ENCODE peak calls at places on chromosomes 13 and 19, in seven cellular contexts. R is transverse colon, X is lower lobe of right lung, V is psoas muscle, D is Peyer's patch, T is choroid plexus epithelial cell, I is neural progenitor cell. P is an unnamed sample.

GRCh38 chr13:107322228-107322627 is 754.3 kb upstream of the ARGLU1 start:
- DNase-seq in R (no peak), X (no peak), V (no peak), D (no peak), T (no peak), I (no peak), P (no peak)

GRCh38 chr19:10812902-10813404 is 23.1 kb downstream of the TMED1 start:
- DNase-seq in R (peak), X (no peak), V (peak), D (no peak), T (peak), I (no peak), P (no peak)

GRCh38 chr13:28819046-28819747 is 942 bp upstream of the MTUS2 start:
- DNase-seq in R (no peak), X (no peak), V (no peak), D (no peak), T (peak), I (peak), P (no peak)

GRCh38 chr19:10286803-10287737 is at the start of gene ICAM4:
- DNase-seq in R (peak), X (peak), V (peak), D (no peak), T (peak), I (peak), P (peak)

GRCh38 chr13:42211704-42212103 is 60.2 kb upstream of the AKAP11 start:
- DNase-seq in R (no peak), X (no peak), V (no peak), D (no peak), T (no peak), I (no peak), P (no peak)

GRCh38 chr19:11405846-11406643 is 13.1 kb downstream of the RGL3 start:
- DNase-seq in R (no peak), X (no peak), V (no peak), D (no peak), T (no peak), I (peak), P (peak)

GRCh38 chr13:52848455-52849190 is at the start of gene PCDH8:
- DNase-seq in R (no peak), X (peak), V (no peak), D (peak), T (no peak), I (peak), P (no peak)

GRCh38 chr13:51539887-51540286 is 44.4 kb upstream of the WDFY2 start:
- DNase-seq in R (no peak), X (no peak), V (no peak), D (no peak), T (peak), I (no peak), P (no peak)

GRCh38 chr19:3692141-3693029 is 7.9 kb downstream of the PIP5K1C start:
- DNase-seq in R (no peak), X (no peak), V (no peak), D (peak), T (no peak), I (no peak), P (no peak)

DNA sequence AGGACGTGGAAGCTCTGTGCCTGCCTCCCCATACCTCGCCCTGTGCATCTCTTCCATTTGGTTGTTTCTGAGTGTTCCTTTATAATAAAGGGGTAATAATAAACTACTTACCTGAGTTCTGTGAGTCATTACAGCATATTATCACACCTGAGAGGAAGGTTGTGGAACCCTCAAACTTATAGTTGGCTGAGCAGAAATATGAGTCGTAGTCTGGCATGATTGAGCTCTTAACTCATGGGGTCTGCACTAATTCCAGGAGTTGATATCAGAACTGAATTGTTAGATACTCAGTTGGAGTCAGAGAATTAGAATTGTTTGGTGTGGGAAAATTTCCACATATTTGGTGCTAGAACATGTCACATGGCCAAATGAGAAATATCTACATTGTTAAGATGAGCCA is 52.4 kb upstream of the HTR2A start:
- DNase-seq in R (no peak), X (no peak), V (no peak), D (no peak), T (no peak), I (no peak), P (no peak)
- TF ChIP-seq CTCF in R (no peak), X (no peak), V (no peak), D (no peak), T (no peak), I (no peak), P (no peak)

GRCh38 chr19:2542341-2543069 is 66.6 kb downstream of the GADD45B start:
- DNase-seq in R (peak), X (peak), V (no peak), D (peak), T (peak), I (no peak), P (peak)

GRCh38 chr19:2540251-2540645 is 64.3 kb downstream of the GADD45B start:
- DNase-seq in R (no peak), X (no peak), V (no peak), D (no peak), T (no peak), I (no peak), P (no peak)

GRCh38 chr19:2538096-2538757 is 62.3 kb downstream of the GADD45B start:
- DNase-seq in R (no peak), X (no peak), V (no peak), D (no peak), T (no peak), I (no peak), P (no peak)

GRCh38 chr19:2543463-2544442 is 67.8 kb downstream of the GADD45B start:
- DNase-seq in R (peak), X (peak), V (peak), D (peak), T (peak), I (peak), P (peak)

DNA sequence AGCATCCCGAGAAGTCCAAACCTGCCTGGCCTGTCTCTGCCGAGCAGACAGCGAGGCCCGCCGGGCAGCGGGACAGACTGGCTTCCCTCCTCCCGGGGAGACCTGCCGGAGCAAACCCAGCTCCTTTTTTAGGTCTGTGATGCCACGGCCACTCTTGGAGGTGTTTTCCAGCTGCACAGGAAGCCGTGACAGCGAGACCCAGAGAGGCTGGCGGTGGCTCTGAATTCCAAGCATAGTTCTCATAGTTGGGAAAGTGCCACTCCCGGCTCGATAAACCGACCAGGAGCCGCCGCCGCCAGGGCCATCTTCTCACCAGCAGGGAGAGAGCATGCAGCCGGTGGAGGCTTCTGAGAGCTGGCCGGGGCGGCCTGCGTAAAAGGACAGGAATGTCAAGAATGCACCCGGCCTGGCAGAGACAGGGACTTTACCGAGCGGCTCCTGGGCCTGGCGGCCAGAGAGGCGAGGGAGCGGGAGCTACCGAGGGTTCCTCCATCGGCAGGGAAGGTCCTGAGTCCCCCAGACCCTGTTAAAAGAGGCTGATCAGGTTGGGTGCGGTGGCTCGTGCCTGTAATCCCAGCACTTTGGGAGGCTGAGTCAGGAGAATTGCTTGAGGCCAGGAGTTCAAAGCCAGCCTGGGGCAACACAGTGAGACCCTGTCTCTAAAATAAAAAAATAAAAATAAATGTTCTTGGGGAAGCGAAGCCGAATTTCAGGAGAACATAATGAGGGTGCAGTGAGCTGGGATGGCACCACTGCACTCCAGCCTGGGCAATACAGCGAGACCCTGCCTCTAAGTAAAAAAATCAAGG is 64.9 kb downstream of the GADD45B start:
- DNase-seq in R (peak), X (peak), V (peak), D (peak), T (peak), I (peak), P (no peak)
- H3K4me3 ChIP-seq in R (no peak), X (peak), V (peak), D (no peak), T (peak), I (peak), P (no peak)

DNA sequence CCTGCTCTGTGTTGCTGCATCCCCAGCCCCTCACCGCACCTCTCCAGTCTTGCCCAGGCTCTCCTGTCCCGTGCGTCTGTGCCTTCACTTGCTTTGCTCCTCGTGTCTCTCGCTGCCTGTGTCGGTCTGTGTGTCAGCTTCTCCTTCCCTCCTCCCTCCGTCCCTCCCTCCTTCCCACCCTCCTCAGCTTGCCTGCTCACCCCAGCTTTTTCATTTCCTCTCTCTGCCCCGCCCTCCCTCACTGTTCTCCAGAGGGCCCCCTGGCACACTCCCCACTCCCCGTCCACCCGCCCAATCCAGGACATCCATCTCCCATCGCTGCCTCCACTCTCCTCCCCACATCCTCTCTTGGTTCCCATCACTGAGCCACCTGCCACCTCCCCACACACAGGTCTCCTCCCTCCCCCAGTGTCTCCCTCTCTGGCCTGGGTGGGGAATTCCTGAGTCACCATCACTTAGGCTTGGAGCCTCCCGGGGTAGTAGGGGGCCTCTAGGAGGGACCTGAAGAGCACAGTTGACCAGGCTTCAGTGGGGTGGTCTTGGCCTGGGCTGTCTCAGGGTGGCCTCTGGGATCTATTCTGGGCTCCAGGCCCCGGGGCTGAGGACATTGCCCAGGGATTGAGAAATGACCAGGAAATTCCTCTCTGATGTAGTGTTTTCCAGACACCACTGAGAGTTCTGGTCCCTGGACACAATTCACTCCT is at the start of gene PTGIR:
- DNase-seq in R (peak), X (no peak), V (peak), D (no peak), T (peak), I (no peak), P (peak)
- TF ChIP-seq CTCF in R (no peak), X (no peak), V (no peak), D (no peak), T (peak), I (no peak), P (no peak)

GRCh38 chr19:47022541-47023447 is 3.2 kb downstream of the NPAS1 start:
- DNase-seq in R (no peak), X (no peak), V (no peak), D (no peak), T (no peak), I (peak), P (no peak)
- H3K4me3 ChIP-seq in R (no peak), X (no peak), V (no peak), D (no peak), T (no peak), I (peak), P (no peak)

P was measured in GM12865.